ENCODE peak calls at places on chromosomes 11 and 22, in ten cellular contexts. G is RWPE1; O is cardiac muscle cell; M is IMR-90; F is ovary; Y is AG04450; U is CD4-positive, alpha-beta memory T cell; S is kidney; X is neuronal stem cell; J is A549. Z is an unnamed sample.

GRCh38 chr11:3615998-3616397 is 25.8 kb downstream of the ART5 start:
- DNase-seq in M (no peak), O (no peak), Y (no peak), G (no peak), J (no peak), F (no peak), U (no peak), S (no peak), X (no peak), Z (no peak)

GRCh38 chr22:47372596-47373385 is 610.3 kb downstream of the TBC1D22A start:
- DNase-seq in S (peak; percentile 50), J (no peak), M (no peak), F (no peak), O (no peak), X (no peak), U (no peak), Y (no peak), G (no peak), Z (no peak)

GRCh38 chr11:64152841-64153691 is 12.8 kb downstream of the MACROD1 start:
- DNase-seq in M (peak; percentile 20), S (peak; percentile 86), Y (no peak), X (peak; percentile 54), U (peak; percentile 64), J (peak; percentile 45), G (peak; percentile 85), O (peak; percentile 54), F (peak; percentile 84), Z (peak; percentile 40)

GRCh38 chr11:11534981-11535380 is 86.8 kb downstream of the GALNT18 start:
- DNase-seq in J (no peak), G (no peak), F (peak; percentile 66), S (no peak), Y (peak; percentile 8), O (peak; percentile 14), X (no peak), U (no peak), M (peak; percentile 37), Z (no peak)

GRCh38 chr11:122724520-122724919 is 69.0 kb downstream of the UBASH3B start:
- DNase-seq in J (no peak), U (no peak), F (no peak), Y (no peak), X (no peak), O (peak; percentile 40), G (no peak), M (peak; percentile 77), S (no peak), Z (no peak)

GRCh38 chr11:73141309-73142127 is 600 bp downstream of the FCHSD2 start:
- DNase-seq in F (peak; percentile 85), O (peak; percentile 88), G (peak; percentile 55), X (peak; percentile 78), S (peak; percentile 95), J (peak; percentile 73), U (no peak), Y (no peak), M (peak; percentile 69), Z (peak; percentile 51)

GRCh38 chr11:69775163-69775755 is at the start of gene FGF4:
- DNase-seq in G (no peak), M (no peak), Y (no peak), O (no peak), X (no peak), U (no peak), F (no peak), J (no peak), S (no peak), Z (no peak)

GRCh38 chr11:120667281-120667680 is 155.7 kb downstream of the GRIK4 start:
- DNase-seq in O (peak; percentile 52), F (peak; percentile 75), X (no peak), U (no peak), Y (no peak), G (no peak), S (no peak), J (no peak), M (no peak), Z (no peak)

GRCh38 chr11:109971184-109971523 is 122.0 kb upstream of the ZC3H12C start:
- DNase-seq in M (peak; percentile 84), Y (no peak), S (no peak), U (no peak), X (no peak), J (no peak), F (no peak), G (no peak), O (peak; percentile 87), Z (no peak)

GRCh38 chr22:19295733-19296132 is 4.2 kb upstream of the CLTCL1 start:
- DNase-seq in U (no peak), F (no peak), O (no peak), J (no peak), X (no peak), S (no peak), Y (no peak), G (no peak), M (no peak), Z (no peak)
- H3K27ac ChIP-seq in U (no peak overlapping the region), F (no peak overlapping the region), O (no peak overlapping the region), J (no peak overlapping the region), X (no peak overlapping the region), S (no peak overlapping the region), Y (no peak overlapping the region), G (no peak overlapping the region), M (no peak overlapping the region), Z (no peak overlapping the region)

GRCh38 chr11:104526006-104526405 is 362.1 kb upstream of the PDGFD start:
- DNase-seq in G (no peak), U (no peak), X (no peak), O (peak; percentile 14), F (no peak), J (no peak), M (no peak), S (no peak), Y (no peak), Z (no peak)

GRCh38 chr11:104523611-104524010 is 359.7 kb upstream of the PDGFD start:
- DNase-seq in S (no peak), F (no peak), M (no peak), X (no peak), G (no peak), Y (no peak), U (no peak), O (no peak), J (no peak), Z (no peak)

GRCh38 chr11:104524276-104524675 is 360.3 kb upstream of the PDGFD start:
- DNase-seq in G (no peak), F (no peak), J (no peak), X (no peak), M (no peak), S (no peak), U (no peak), Y (no peak), O (no peak), Z (no peak)

GRCh38 chr11:104522650-104523049 is 358.7 kb upstream of the PDGFD start:
- DNase-seq in F (no peak), S (no peak), M (peak; percentile 41), G (no peak), X (no peak), U (no peak), J (no peak), Y (peak; percentile 13), O (peak; percentile 33), Z (no peak)

DNA sequence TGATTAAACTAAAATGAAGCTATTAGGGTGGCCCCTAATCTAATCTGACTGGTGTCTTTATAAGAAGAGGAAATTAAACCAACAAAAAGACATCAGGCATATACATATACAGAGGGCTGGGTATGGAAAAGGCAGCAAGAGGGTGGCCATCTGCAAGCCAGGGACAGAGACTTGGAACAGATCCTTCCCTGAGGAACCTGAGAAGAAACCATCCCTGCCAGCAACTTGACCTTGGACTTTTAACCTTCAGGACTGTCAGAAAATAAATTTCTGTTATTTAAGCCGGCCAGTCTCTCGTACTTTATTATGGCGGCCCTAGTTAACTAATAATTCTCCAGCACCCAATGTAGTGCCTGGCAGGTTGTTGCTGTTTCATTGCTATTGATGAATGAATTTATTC is 361.5 kb upstream of the PDGFD start:
- DNase-seq in O (no peak), F (no peak), M (no peak), Y (no peak), S (no peak), X (no peak), U (no peak), G (no peak), J (no peak), Z (no peak)
- H3K27ac ChIP-seq in O (no peak overlapping the region), F (no peak overlapping the region), M (no peak overlapping the region), Y (no peak overlapping the region), S (no peak overlapping the region), X (no peak overlapping the region), U (no peak overlapping the region), G (no peak overlapping the region), J (no peak overlapping the region), Z (no peak overlapping the region)

GRCh38 chr11:127074151-127074761 is 73.7 kb upstream of the KIRREL3 start:
- DNase-seq in U (no peak), J (peak; percentile 77), S (no peak), O (peak; percentile 31), G (peak; percentile 4), X (peak; percentile 9), F (no peak), M (peak; percentile 72), Y (peak; percentile 26), Z (no peak)
- H3K27ac ChIP-seq in U (no peak overlapping the region), J (no peak overlapping the region), S (no peak overlapping the region), O (no peak overlapping the region), G (no peak overlapping the region), X (no peak overlapping the region), F (no peak overlapping the region), M (no peak overlapping the region), Y (no peak overlapping the region), Z (no peak overlapping the region)

GRCh38 chr11:19740586-19740985 is 27.9 kb downstream of the NAV2 start:
- DNase-seq in U (no peak), J (no peak), F (no peak), X (no peak), M (no peak), Y (no peak), O (no peak), S (no peak), G (no peak), Z (no peak)

GRCh38 chr11:19736831-19737230 is 24.2 kb downstream of the NAV2 start:
- DNase-seq in Y (no peak), G (no peak), O (no peak), M (no peak), F (no peak), S (no peak), U (no peak), X (no peak), J (no peak), Z (no peak)

GRCh38 chr11:19739872-19740271 is 27.2 kb downstream of the NAV2 start:
- DNase-seq in X (no peak), M (peak; percentile 13), Y (no peak), F (no peak), J (peak; percentile 13), S (no peak), O (peak; percentile 39), U (no peak), G (no peak), Z (no peak)

GRCh38 chr11:19737575-19737974 is 24.9 kb downstream of the NAV2 start:
- DNase-seq in X (no peak), O (no peak), Y (no peak), S (no peak), F (no peak), M (no peak), J (no peak), U (no peak), G (no peak), Z (no peak)

GRCh38 chr11:19738124-19738523 is 25.5 kb downstream of the NAV2 start:
- DNase-seq in O (no peak), G (no peak), J (no peak), F (no peak), S (no peak), Y (no peak), M (no peak), X (no peak), U (no peak), Z (no peak)
- H3K27ac ChIP-seq in O (no peak overlapping the region), G (no peak overlapping the region), J (no peak overlapping the region), F (no peak overlapping the region), S (no peak overlapping the region), Y (no peak overlapping the region), M (no peak overlapping the region), X (no peak overlapping the region), U (no peak overlapping the region), Z (no peak overlapping the region)

Z was measured in naive thymus-derived CD4-positive, alpha-beta T cell.